ENCODE peak calls at places on chromosomes 4 and X, in seven cellular contexts. One of them, this sample, is unnamed.
A peak's percentile ranks its signal among the peaks of the same experiment; 100 is the strongest.

GRCh38 chrX:54230440-54231148 is 47.5 kb upstream of the FAM120C start:
- DNase-seq in tibial nerve: no peak
- DNase-seq in neural progenitor cell: no peak
- DNase-seq in bronchial epithelial cell: no peak
- DNase-seq in endothelial cell: no peak
- DNase-seq in GM19239: no peak
- DNase-seq in NCI-H774: no peak
- DNase-seq in this sample: no peak

GRCh38 chr4:91070736-91071135 is 943.5 kb downstream of the CCSER1 start:
- DNase-seq in tibial nerve: no peak
- DNase-seq in neural progenitor cell: no peak
- DNase-seq in bronchial epithelial cell: no peak
- DNase-seq in endothelial cell: no peak
- DNase-seq in GM19239: no peak
- DNase-seq in NCI-H774: no peak
- DNase-seq in this sample: no peak

GRCh38 chrX:50469206-50469605 is 1.4 kb downstream of the DGKK start:
- DNase-seq in tibial nerve: no peak
- DNase-seq in neural progenitor cell: peak; percentile 47
- DNase-seq in bronchial epithelial cell: no peak
- DNase-seq in endothelial cell: no peak
- DNase-seq in GM19239: no peak
- DNase-seq in NCI-H774: no peak
- DNase-seq in this sample: no peak

GRCh38 chr4:22668702-22669101 is 24.0 kb upstream of the GBA3 start:
- DNase-seq in tibial nerve: no peak
- DNase-seq in neural progenitor cell: no peak
- DNase-seq in bronchial epithelial cell: no peak
- DNase-seq in endothelial cell: no peak
- DNase-seq in GM19239: no peak
- DNase-seq in NCI-H774: no peak
- DNase-seq in this sample: no peak

GRCh38 chr4:85565761-85566480 is 91.0 kb downstream of the ARHGAP24 start:
- DNase-seq in tibial nerve: no peak
- DNase-seq in neural progenitor cell: no peak
- DNase-seq in bronchial epithelial cell: no peak
- DNase-seq in endothelial cell: no peak
- DNase-seq in GM19239: no peak
- DNase-seq in NCI-H774: no peak
- DNase-seq in this sample: no peak

GRCh38 chrX:26100421-26100920 is 37.7 kb upstream of the MAGEB18 start:
- DNase-seq in tibial nerve: no peak
- DNase-seq in neural progenitor cell: peak; percentile 1
- DNase-seq in bronchial epithelial cell: no peak
- DNase-seq in endothelial cell: no peak
- DNase-seq in GM19239: no peak
- DNase-seq in NCI-H774: no peak
- DNase-seq in this sample: no peak

GRCh38 chrX:134933911-134934310 is 56.9 kb upstream of the SMIM10 start:
- DNase-seq in tibial nerve: no peak
- DNase-seq in neural progenitor cell: no peak
- DNase-seq in bronchial epithelial cell: no peak
- DNase-seq in endothelial cell: no peak
- DNase-seq in GM19239: no peak
- DNase-seq in NCI-H774: no peak
- DNase-seq in this sample: peak; percentile 28

GRCh38 chr4:138643827-138644226 is 371.8 kb upstream of the NOCT start:
- DNase-seq in tibial nerve: no peak
- DNase-seq in neural progenitor cell: no peak
- DNase-seq in bronchial epithelial cell: no peak
- DNase-seq in endothelial cell: no peak
- DNase-seq in GM19239: no peak
- DNase-seq in NCI-H774: no peak
- DNase-seq in this sample: no peak

GRCh38 chr4:26050212-26050643 is 136.2 kb downstream of the SMIM20 start:
- DNase-seq in tibial nerve: peak; percentile 46
- DNase-seq in neural progenitor cell: no peak
- DNase-seq in bronchial epithelial cell: no peak
- DNase-seq in endothelial cell: no peak
- DNase-seq in GM19239: no peak
- DNase-seq in NCI-H774: no peak
- DNase-seq in this sample: peak; percentile 58

GRCh38 chr4:1130318-1131186 is 17.2 kb upstream of the RNF212 start:
- DNase-seq in tibial nerve: peak; percentile 73
- DNase-seq in neural progenitor cell: peak; percentile 76
- DNase-seq in bronchial epithelial cell: peak; percentile 68
- DNase-seq in endothelial cell: peak; percentile 61
- DNase-seq in GM19239: no peak
- DNase-seq in NCI-H774: peak; percentile 61
- DNase-seq in this sample: peak; percentile 44

GRCh38 chrX:40176256-40176978 is 78.7 kb upstream of the BCOR start:
- DNase-seq in tibial nerve: no peak
- DNase-seq in neural progenitor cell: peak; percentile 58
- DNase-seq in bronchial epithelial cell: no peak
- DNase-seq in endothelial cell: peak; percentile 63
- DNase-seq in GM19239: no peak
- DNase-seq in NCI-H774: peak; percentile 28
- DNase-seq in this sample: peak; percentile 76

GRCh38 chrX:7444967-7445366 is 297.0 kb upstream of the PUDP start:
- DNase-seq in tibial nerve: no peak
- DNase-seq in neural progenitor cell: no peak
- DNase-seq in bronchial epithelial cell: peak; percentile 92
- DNase-seq in endothelial cell: no peak
- DNase-seq in GM19239: peak; percentile 1
- DNase-seq in NCI-H774: no peak
- DNase-seq in this sample: no peak

GRCh38 chrX:9857575-9857974 is 71.3 kb downstream of the SHROOM2 start:
- DNase-seq in tibial nerve: no peak
- DNase-seq in neural progenitor cell: no peak
- DNase-seq in bronchial epithelial cell: no peak
- DNase-seq in endothelial cell: no peak
- DNase-seq in GM19239: no peak
- DNase-seq in NCI-H774: no peak
- DNase-seq in this sample: no peak

GRCh38 chr4:154565704-154566103 is 2.9 kb downstream of the FGB start:
- DNase-seq in tibial nerve: no peak
- DNase-seq in neural progenitor cell: no peak
- DNase-seq in bronchial epithelial cell: no peak
- DNase-seq in endothelial cell: no peak
- DNase-seq in GM19239: no peak
- DNase-seq in NCI-H774: no peak
- DNase-seq in this sample: no peak

GRCh38 chrX:132043977-132044376 is 20.9 kb downstream of the STK26 start:
- DNase-seq in tibial nerve: no peak
- DNase-seq in neural progenitor cell: no peak
- DNase-seq in bronchial epithelial cell: no peak
- DNase-seq in endothelial cell: no peak
- DNase-seq in GM19239: no peak
- DNase-seq in NCI-H774: no peak
- DNase-seq in this sample: no peak

GRCh38 chr4:168095776-168096443 is 3.6 kb downstream of the ANXA10 start:
- DNase-seq in tibial nerve: no peak
- DNase-seq in neural progenitor cell: no peak
- DNase-seq in bronchial epithelial cell: peak; percentile 83
- DNase-seq in endothelial cell: no peak
- DNase-seq in GM19239: no peak
- DNase-seq in NCI-H774: no peak
- DNase-seq in this sample: no peak

GRCh38 chr4:108933046-108933445 is 170.2 kb upstream of the ETNPPL start:
- DNase-seq in tibial nerve: no peak
- DNase-seq in neural progenitor cell: no peak
- DNase-seq in bronchial epithelial cell: no peak
- DNase-seq in endothelial cell: no peak
- DNase-seq in GM19239: no peak
- DNase-seq in NCI-H774: no peak
- DNase-seq in this sample: no peak

This sample was measured in left ventricle myocardium inferior.